ENCODE peak calls at places on chromosomes 4 and X, in ten cellular contexts. Y is mesendoderm; T is CD8-positive, alpha-beta memory T cell; A is upper lobe of right lung; U is small intestine; K is breast epithelium; D is spleen; L is IMR-90; G is tibial nerve; M is psoas muscle. W is an unnamed sample.
A peak's percentile ranks its signal among the peaks of the same experiment; 100 is the strongest.

GRCh38 chr4:147479817-147480216 is 1.1 kb upstream of the EDNRA start:
- DNase-seq in D (no peak), M (no peak), U (no peak), G (peak; percentile 63), L (peak; percentile 47), Y (no peak), T (no peak), A (no peak), K (peak; percentile 80), W (no peak)

GRCh38 chr4:96009720-96010119 is 169.8 kb downstream of the PDHA2 start:
- DNase-seq in D (no peak), G (no peak), K (no peak), Y (peak; percentile 26), U (no peak), A (no peak), L (no peak), T (no peak), M (no peak), W (no peak)

GRCh38 chr4:152024881-152025280 is 264.1 kb upstream of the GATB start:
- DNase-seq in A (no peak), G (no peak), D (no peak), U (no peak), M (no peak), T (no peak), Y (no peak), L (no peak), K (no peak), W (no peak)

GRCh38 chr4:177596035-177596434 is 153.8 kb upstream of the AGA start:
- DNase-seq in G (no peak), M (peak; percentile 53), T (no peak), A (no peak), D (no peak), K (no peak), Y (peak; percentile 91), U (peak; percentile 54), L (peak; percentile 85), W (peak; percentile 81)

GRCh38 chrX:3176439-3176820 is 135.2 kb downstream of the ARSF start:
- DNase-seq in K (no peak), D (no peak), T (no peak), Y (peak; percentile 14), M (no peak), G (no peak), U (no peak), A (no peak), L (peak; percentile 49), W (no peak)

GRCh38 chrX:105610401-105610800 is 211.9 kb upstream of the NRK start:
- DNase-seq in U (no peak), L (no peak), T (no peak), M (no peak), D (no peak), G (no peak), K (no peak), Y (no peak), A (no peak), W (no peak)

GRCh38 chr4:16231570-16232252 is 5.4 kb upstream of the TAPT1 start:
- DNase-seq in G (no peak), D (no peak), K (no peak), M (no peak), T (no peak), A (no peak), U (no peak), Y (no peak), L (no peak), W (no peak)

GRCh38 chrX:113741744-113742143 is 842.1 kb upstream of the HTR2C start:
- DNase-seq in G (no peak), K (no peak), U (no peak), M (no peak), T (no peak), A (no peak), Y (peak; percentile 33), L (no peak), D (no peak), W (no peak)

GRCh38 chrX:9231491-9231890 is 197.6 kb upstream of the FAM9B start:
- DNase-seq in D (no peak), K (no peak), Y (no peak), T (no peak), L (peak; percentile 33), U (no peak), G (no peak), M (no peak), A (no peak), W (no peak)

GRCh38 chr4:170008376-170008775 is 17.8 kb downstream of the MFAP3L start:
- DNase-seq in K (no peak), T (no peak), D (no peak), G (no peak), M (no peak), A (no peak), U (no peak), L (no peak), Y (no peak), W (no peak)

GRCh38 chr4:56958111-56958517 is 19.3 kb downstream of the NOA1 start:
- DNase-seq in D (no peak), U (peak; percentile 5), L (peak; percentile 100), Y (no peak), K (peak; percentile 49), T (no peak), M (peak; percentile 92), G (peak; percentile 83), A (no peak), W (peak; percentile 43)

GRCh38 chrX:44945736-44946135 is 72.7 kb downstream of the KDM6A start:
- DNase-seq in M (no peak), K (no peak), G (no peak), D (no peak), A (no peak), Y (no peak), U (peak; percentile 15), T (no peak), L (no peak), W (no peak)

GRCh38 chrX:41921492-41922124 is 1.7 kb downstream of the CASK start:
- DNase-seq in Y (peak; percentile 13), K (no peak), G (no peak), D (no peak), A (no peak), L (peak; percentile 37), U (peak; percentile 33), T (no peak), M (no peak), W (no peak)

GRCh38 chrX:73851014-73852009 is 288.3 kb downstream of the CHIC1 start:
- DNase-seq in T (no peak), M (peak; percentile 94), A (no peak), G (no peak), Y (no peak), D (peak; percentile 90), K (peak; percentile 96), L (peak; percentile 96), U (no peak), W (peak; percentile 90)

GRCh38 chrX:143437439-143437838 is 79.8 kb downstream of the SPANXN3 start:
- DNase-seq in Y (peak; percentile 33), G (no peak), M (no peak), L (no peak), D (no peak), U (peak; percentile 4), A (no peak), T (no peak), K (no peak), W (no peak)

GRCh38 chr4:6692379-6692778 is 1.3 kb upstream of the S100P start:
- DNase-seq in L (no peak), Y (no peak), G (no peak), A (no peak), U (no peak), M (no peak), D (no peak), T (no peak), K (no peak), W (no peak)

GRCh38 chr4:30953799-30954198 is 233.6 kb downstream of the PCDH7 start:
- DNase-seq in Y (no peak), T (no peak), A (no peak), U (no peak), D (no peak), K (no peak), G (no peak), M (no peak), L (no peak), W (no peak)

GRCh38 chr4:24664956-24665355 is 80.6 kb upstream of the DHX15 start:
- DNase-seq in U (no peak), Y (no peak), M (no peak), A (no peak), T (no peak), L (peak; percentile 55), D (no peak), K (peak; percentile 40), G (no peak), W (no peak)

GRCh38 chr4:7894098-7894676 is 45.5 kb downstream of the AFAP1 start:
- DNase-seq in T (no peak), G (no peak), A (no peak), Y (no peak), L (no peak), K (no peak), D (no peak), M (no peak), U (no peak), W (no peak)
- H3K4me3 ChIP-seq in T (no peak overlapping the region), G (no peak overlapping the region), A (no peak overlapping the region), Y (no peak overlapping the region), L (no peak overlapping the region), K (peak overlapping the region; percentile 33), D (no peak overlapping the region), M (no peak overlapping the region), U (no peak overlapping the region), W (no peak overlapping the region)

GRCh38 chrX:146056511-146057081 is 239.0 kb downstream of the SLITRK2 start:
- DNase-seq in U (no peak), L (no peak), T (no peak), G (no peak), Y (no peak), K (no peak), M (no peak), A (no peak), D (no peak), W (no peak)
- H3K27me3 ChIP-seq in U (no peaks in the 10 kb centered on the region), L (no peaks in the 10 kb centered on the region), T (no peaks in the 10 kb centered on the region), G (no peaks in the 10 kb centered on the region), Y (no peaks in the 10 kb centered on the region), K (no peaks in the 10 kb centered on the region), M (no peaks in the 10 kb centered on the region), A (no peaks in the 10 kb centered on the region), D (no peaks in the 10 kb centered on the region), W (no peaks in the 10 kb centered on the region)

GRCh38 chr4:132483-132882 is 8.2 kb downstream of the ZNF718 start:
- DNase-seq in U (no peak), T (no peak), A (no peak), M (no peak), K (no peak), Y (no peak), D (no peak), L (no peak), G (no peak), W (no peak)
- H3K36me3 ChIP-seq in U (peaks cover 13% of the 10 kb centered on the region), T (peaks cover 34% of the 10 kb centered on the region), A (peaks cover 51% of the 10 kb centered on the region), M (peaks cover 8% of the 10 kb centered on the region), K (peaks cover 20% of the 10 kb centered on the region), Y (peaks cover 1% of the 10 kb centered on the region), D (peaks cover 43% of the 10 kb centered on the region), L (peaks cover 27% of the 10 kb centered on the region), G (peaks cover 2% of the 10 kb centered on the region), W (no peaks in the 10 kb centered on the region)

DNA sequence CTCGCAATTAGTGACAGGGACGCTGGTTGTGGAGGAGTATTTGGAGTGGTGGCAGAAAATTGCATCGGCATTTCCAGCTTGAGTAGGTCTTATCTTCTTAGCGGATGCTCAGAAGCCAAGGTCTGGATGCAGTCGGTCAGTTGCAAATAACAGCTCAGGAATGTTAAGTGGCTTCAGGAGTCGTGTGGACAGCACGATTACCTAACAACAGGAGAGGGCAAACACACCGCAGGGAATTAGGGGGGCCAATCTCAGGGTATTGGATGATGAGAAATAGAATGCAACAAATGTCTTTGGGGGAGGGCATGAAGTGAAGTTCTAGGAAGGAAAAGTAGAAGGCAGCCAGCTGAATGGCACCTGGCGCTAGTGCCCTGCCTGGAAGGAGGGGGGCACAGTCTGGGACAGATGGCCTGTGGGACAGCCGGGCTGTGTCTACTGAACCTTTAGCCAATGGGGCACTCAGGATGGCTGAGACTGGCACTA is 11.8 kb downstream of the RASL11B start:
- DNase-seq in A (no peak), D (no peak), Y (peak; percentile 98), K (no peak), T (no peak), G (no peak), M (no peak), U (peak; percentile 16), L (no peak), W (no peak)
- H3K4me3 ChIP-seq in A (no peak overlapping the region), D (no peak overlapping the region), Y (no peak overlapping the region), K (no peak overlapping the region), T (no peak overlapping the region), G (no peak overlapping the region), M (no peak overlapping the region), U (no peak overlapping the region), L (no peak overlapping the region), W (no peak overlapping the region)

W was measured in pancreas.